ENCODE peak calls at places on chromosomes 1 and 21, in eight cellular contexts. Y is endodermal cell, X is colonic mucosa, W is WERI-Rb-1, U is adrenal gland, M is transverse colon, V is heart left ventricle, D is left ventricle myocardium inferior. R is an unnamed sample.

GRCh38 chr21:23949493-23949892 is 1657.8 kb downstream of the MRPL39 start:
- DNase-seq in D (no peak), W (no peak), X (no peak), Y (no peak), V (no peak), U (no peak), M (no peak), R (no peak)

GRCh38 chr1:195899762-195900352 is 708.4 kb downstream of the KCNT2 start:
- DNase-seq in W (no peak), D (no peak), V (no peak), U (no peak), Y (no peak), X (no peak), M (no peak), R (no peak)

GRCh38 chr21:35244514-35244913 is 195.4 kb upstream of the RUNX1 start:
- DNase-seq in Y (no peak), V (no peak), M (no peak), W (no peak), U (peak; percentile 69), X (no peak), D (no peak), R (peak; percentile 47)

GRCh38 chr1:29682171-29682917 is 446.0 kb downstream of the PTPRU start:
- DNase-seq in D (no peak), U (no peak), M (no peak), W (peak; percentile 77), Y (peak; percentile 50), X (peak; percentile 2), V (no peak), R (peak; percentile 3)

GRCh38 chr1:232538224-232538942 is 91.5 kb downstream of the SIPA1L2 start:
- DNase-seq in U (no peak), D (no peak), V (no peak), Y (peak; percentile 91), X (no peak), W (no peak), M (no peak), R (no peak)

GRCh38 chr1:115158181-115158580 is 68.9 kb upstream of the TSPAN2 start:
- DNase-seq in X (no peak), U (peak; percentile 37), V (no peak), Y (no peak), M (no peak), W (no peak), D (peak; percentile 33), R (no peak)

GRCh38 chr1:20373764-20374163 is 83.1 kb downstream of the VWA5B1 start:
- DNase-seq in V (no peak), M (no peak), X (no peak), Y (no peak), U (no peak), W (no peak), D (no peak), R (no peak)

GRCh38 chr1:241423541-241424479 is 66.8 kb upstream of the RGS7 start:
- DNase-seq in U (peak; percentile 38), V (no peak), X (no peak), Y (peak; percentile 89), W (peak; percentile 86), M (no peak), D (no peak), R (no peak)

GRCh38 chr1:20078166-20078565 is 8.2 kb downstream of the PLA2G5 start:
- DNase-seq in X (no peak), M (no peak), U (no peak), D (no peak), V (no peak), Y (no peak), W (no peak), R (no peak)

GRCh38 chr1:225733254-225733653 is 44.4 kb upstream of the SRP9 start:
- DNase-seq in D (no peak), W (no peak), U (peak; percentile 66), X (no peak), Y (no peak), V (no peak), M (no peak), R (no peak)

GRCh38 chr1:204556458-204557052 is 40.3 kb downstream of the MDM4 start:
- DNase-seq in D (no peak), X (no peak), V (no peak), M (no peak), Y (no peak), U (no peak), W (no peak), R (no peak)
- H3K36me3 ChIP-seq in D (peaks cover 41% of the 10 kb centered on the region), X (no peaks in the 10 kb centered on the region), V (no peaks in the 10 kb centered on the region), M (no peaks in the 10 kb centered on the region), Y (peaks cover 38% of the 10 kb centered on the region), U (no peaks in the 10 kb centered on the region), W (peaks cover 60% of the 10 kb centered on the region), R (no peaks in the 10 kb centered on the region)

GRCh38 chr1:7808253-7808844 is 24.3 kb downstream of the PER3 start:
- DNase-seq in U (no peak), X (no peak), V (no peak), D (no peak), Y (no peak), M (no peak), W (no peak), R (no peak)

GRCh38 chr1:7810395-7810794 is 26.3 kb downstream of the PER3 start:
- DNase-seq in Y (no peak), M (no peak), V (no peak), X (no peak), U (peak; percentile 92), W (no peak), D (no peak), R (no peak)

GRCh38 chr1:7809742-7810141 is 25.7 kb downstream of the PER3 start:
- DNase-seq in W (no peak), Y (no peak), M (no peak), D (no peak), V (no peak), U (no peak), X (no peak), R (no peak)

GRCh38 chr1:7805460-7805859 is 21.4 kb downstream of the PER3 start:
- DNase-seq in W (no peak), X (no peak), Y (no peak), D (no peak), V (no peak), U (no peak), M (no peak), R (no peak)
- TF ChIP-seq CTCF in W (no peak), X (no peak), Y (no peak), D (no peak), V (no peak), U (no peak), M (no peak), R (no peak)

DNA sequence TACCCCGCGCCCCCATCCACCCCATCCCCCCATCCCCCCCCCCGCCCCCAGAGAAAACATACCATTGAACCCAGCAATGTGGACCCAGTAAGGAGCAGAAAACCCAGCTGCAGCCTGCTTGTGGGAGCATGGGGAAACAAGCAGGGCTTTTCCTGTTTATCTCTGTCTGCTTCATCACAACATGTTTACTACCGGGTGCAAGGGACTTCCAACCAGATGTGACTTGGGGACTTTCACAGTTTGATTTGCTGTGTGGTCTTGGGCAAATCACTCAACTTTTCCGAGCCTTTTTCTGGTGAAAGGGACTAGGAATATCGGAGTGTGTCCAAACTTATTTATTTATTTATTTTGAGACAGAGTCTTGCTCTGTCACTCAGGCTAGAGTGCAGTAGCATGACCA is 3.2 kb downstream of the TMCC2 start:
- DNase-seq in D (no peak), X (no peak), M (no peak), Y (no peak), U (no peak), W (no peak), V (no peak), R (no peak)
- H3K27ac ChIP-seq in D (no peak overlapping the region), X (no peak overlapping the region), M (no peak overlapping the region), Y (no peak overlapping the region), U (no peak overlapping the region), W (no peak overlapping the region), V (no peak overlapping the region), R (no peak overlapping the region)

DNA sequence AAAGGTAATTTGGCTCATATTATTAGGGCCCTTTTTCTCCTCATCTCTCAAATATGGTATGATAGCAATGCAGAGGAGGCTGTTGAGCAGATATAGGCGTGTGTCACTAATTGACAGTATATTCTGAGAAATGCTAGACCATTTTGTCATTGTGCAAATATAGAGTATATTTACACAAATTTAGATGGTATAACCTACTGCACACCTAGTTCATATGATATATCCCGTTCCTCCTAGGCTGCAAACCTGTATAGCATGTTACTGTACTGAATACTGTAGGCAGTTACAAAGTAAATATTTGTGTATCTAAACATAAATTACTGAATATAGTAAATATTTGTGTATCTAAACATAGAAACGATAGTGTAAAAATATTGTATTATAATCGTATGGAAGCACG is 8.6 kb downstream of the ZBTB37 start:
- DNase-seq in D (no peak), W (no peak), M (no peak), U (no peak), X (no peak), V (no peak), Y (no peak), R (no peak)
- H3K36me3 ChIP-seq in D (peaks cover 62% of the 10 kb centered on the region), W (peaks cover 10% of the 10 kb centered on the region), M (no peaks in the 10 kb centered on the region), U (no peaks in the 10 kb centered on the region), X (no peaks in the 10 kb centered on the region), V (peaks cover 2% of the 10 kb centered on the region), Y (peaks cover 58% of the 10 kb centered on the region), R (no peaks in the 10 kb centered on the region)